ENCODE peak calls at places on chromosomes 11 and 22, in nine cellular contexts. Z is lower lobe of right lung, S is A549, W is keratinocyte, C is psoas muscle, B is testis, G is GM23338, X is kidney, Y is OCI-LY7. Q is an unnamed sample.

GRCh38 chr22:39242809-39243442 is 1.9 kb downstream of the PDGFB start:
- DNase-seq in Z (no peak), S (no peak), W (no peak), C (no peak), B (no peak), G (peak; percentile 84), X (no peak), Y (no peak), Q (peak; percentile 86)

GRCh38 chr11:66848671-66849500 is 5.6 kb downstream of the RCE1 start:
- DNase-seq in Z (no peak), S (no peak), W (no peak), C (no peak), B (no peak), G (no peak), X (peak; percentile 67), Y (no peak), Q (no peak)

GRCh38 chr11:80925291-80925690 is 1484.5 kb upstream of the TENM4 start:
- DNase-seq in Z (no peak), S (no peak), W (no peak), C (no peak), B (no peak), G (no peak), X (no peak), Y (no peak), Q (no peak)

GRCh38 chr11:118621071-118621815 is 13.8 kb downstream of the PHLDB1 start:
- DNase-seq in Z (peak; percentile 84), S (no peak), W (no peak), C (peak; percentile 89), B (peak; percentile 91), G (peak; percentile 95), X (peak; percentile 95), Y (no peak), Q (peak; percentile 96)

GRCh38 chr22:23113067-23113846 is 28.5 kb downstream of the RSPH14 start:
- DNase-seq in Z (no peak), S (no peak), W (no peak), C (no peak), B (no peak), G (no peak), X (no peak), Y (peak; percentile 84), Q (no peak)

GRCh38 chr22:44311855-44312170 is 938 bp downstream of the SHISAL1 start:
- DNase-seq in Z (no peak), S (no peak), W (peak; percentile 46), C (no peak), B (no peak), G (no peak), X (no peak), Y (no peak), Q (no peak)

GRCh38 chr22:49294656-49295464 is 532.8 kb downstream of the BRD1 start:
- DNase-seq in Z (no peak), S (no peak), W (no peak), C (no peak), B (peak; percentile 4), G (no peak), X (no peak), Y (no peak), Q (no peak)

GRCh38 chr22:46446799-46447198 is 90.6 kb downstream of the CELSR1 start:
- DNase-seq in Z (no peak), S (no peak), W (no peak), C (no peak), B (no peak), G (no peak), X (no peak), Y (no peak), Q (no peak)

GRCh38 chr11:60785136-60785535 is at the start of gene MS4A10:
- DNase-seq in Z (peak; percentile 22), S (no peak), W (no peak), C (no peak), B (no peak), G (no peak), X (peak; percentile 43), Y (no peak), Q (peak; percentile 14)

GRCh38 chr22:38732251-38732815 is 23.5 kb downstream of the SUN2 start:
- DNase-seq in Z (no peak), S (no peak), W (no peak), C (no peak), B (no peak), G (no peak), X (peak; percentile 69), Y (no peak), Q (no peak)

GRCh38 chr22:30868663-30869385 is 99.8 kb downstream of the MORC2 start:
- DNase-seq in Z (peak; percentile 24), S (no peak), W (no peak), C (no peak), B (no peak), G (no peak), X (peak; percentile 58), Y (no peak), Q (no peak)

GRCh38 chr22:36182871-36183270 is 18.7 kb downstream of the APOL4 start:
- DNase-seq in Z (no peak), S (no peak), W (no peak), C (no peak), B (no peak), G (no peak), X (no peak), Y (no peak), Q (no peak)

GRCh38 chr11:122711831-122712378 is 56.4 kb downstream of the UBASH3B start:
- DNase-seq in Z (no peak), S (no peak), W (no peak), C (no peak), B (no peak), G (no peak), X (no peak), Y (peak; percentile 45), Q (no peak)

GRCh38 chr11:118146554-118146953 is 6.1 kb downstream of the SCN4B start:
- DNase-seq in Z (no peak), S (no peak), W (no peak), C (no peak), B (no peak), G (no peak), X (no peak), Y (no peak), Q (no peak)

GRCh38 chr11:79259800-79260199 is 181.0 kb downstream of the TENM4 start:
- DNase-seq in Z (no peak), S (peak; percentile 15), W (no peak), C (no peak), B (no peak), G (no peak), X (no peak), Y (no peak), Q (no peak)

GRCh38 chr11:70210051-70210501 is 7.0 kb downstream of the FADD start:
- DNase-seq in Z (no peak), S (no peak), W (no peak), C (peak; percentile 36), B (no peak), G (no peak), X (no peak), Y (no peak), Q (no peak)

DNA sequence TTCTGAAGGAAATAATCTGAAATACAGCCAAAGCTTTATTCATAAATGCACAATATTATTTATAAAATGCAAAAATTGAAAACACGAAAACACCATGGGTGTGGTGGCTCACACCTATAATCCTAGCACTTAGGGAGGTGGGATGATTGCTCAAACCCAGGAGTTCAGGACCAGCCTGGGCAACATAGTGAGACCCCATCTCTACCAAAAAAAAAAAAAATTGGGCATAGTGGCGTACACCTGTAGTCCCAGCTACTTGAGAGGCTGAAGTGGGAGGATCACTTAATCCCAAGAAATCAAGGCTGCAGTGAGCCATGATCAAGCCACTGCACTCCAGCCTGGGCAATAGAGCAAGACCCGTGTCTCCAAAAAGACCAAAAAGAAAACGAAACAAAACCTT is 5.2 kb upstream of the RDX start:
- DNase-seq in Z (no peak), S (no peak), W (no peak), C (no peak), B (no peak), G (no peak), X (no peak), Y (no peak), Q (no peak)
- H3K4me1 ChIP-seq in Z (peaks cover 14% of the 10 kb centered on the region), S (peaks cover 51% of the 10 kb centered on the region), W (peaks cover 27% of the 10 kb centered on the region), C (peaks cover 12% of the 10 kb centered on the region), B (peaks cover 35% of the 10 kb centered on the region), G (peaks cover 10% of the 10 kb centered on the region), X (peaks cover 5% of the 10 kb centered on the region), Y (no peaks in the 10 kb centered on the region), Q (peaks cover 44% of the 10 kb centered on the region)

GRCh38 chr11:74749127-74749964 is 697 bp downstream of the RNF169 start:
- DNase-seq in Z (peak; percentile 79), S (peak; percentile 77), W (no peak), C (peak; percentile 52), B (peak; percentile 54), G (peak; percentile 72), X (peak; percentile 79), Y (peak; percentile 82), Q (peak; percentile 79)
- H3K4me3 ChIP-seq in Z (peak overlapping the region; percentile 69), S (peak overlapping the region; percentile 62), W (peak overlapping the region; percentile 76), C (peak overlapping the region; percentile 98), B (peak overlapping the region; percentile 93), G (peak overlapping the region; percentile 73), X (peak overlapping the region; percentile 78), Y (peak overlapping the region; percentile 75), Q (peak overlapping the region; percentile 88)

GRCh38 chr11:46669606-46670243 is 30.7 kb downstream of the ARHGAP1 start:
- DNase-seq in Z (no peak), S (peak; percentile 36), W (no peak), C (no peak), B (no peak), G (peak; percentile 50), X (no peak), Y (peak; percentile 31), Q (no peak)
- TF ChIP-seq CTCF in Z (peak; percentile 23), S (peak; percentile 23), W (peak; percentile 58), C (peak; percentile 43), B (no peak), G (peak; percentile 72), X (no peak), Y (peak; percentile 70), Q (peak; percentile 36)

GRCh38 chr11:102117472-102118113 is 7.3 kb downstream of the YAP1 start:
- DNase-seq in Z (no peak), S (no peak), W (no peak), C (no peak), B (no peak), G (no peak), X (no peak), Y (no peak), Q (no peak)

GRCh38 chr11:102120437-102120935 is 10.2 kb downstream of the YAP1 start:
- DNase-seq in Z (no peak), S (peak; percentile 24), W (no peak), C (no peak), B (no peak), G (peak; percentile 40), X (no peak), Y (no peak), Q (peak; percentile 62)

GRCh38 chr11:102116453-102117205 is 6.4 kb downstream of the YAP1 start:
- DNase-seq in Z (no peak), S (no peak), W (no peak), C (no peak), B (no peak), G (no peak), X (no peak), Y (no peak), Q (no peak)

GRCh38 chr11:102120006-102120405 is 9.8 kb downstream of the YAP1 start:
- DNase-seq in Z (no peak), S (peak; percentile 13), W (no peak), C (no peak), B (no peak), G (peak; percentile 21), X (no peak), Y (no peak), Q (peak; percentile 81)

DNA sequence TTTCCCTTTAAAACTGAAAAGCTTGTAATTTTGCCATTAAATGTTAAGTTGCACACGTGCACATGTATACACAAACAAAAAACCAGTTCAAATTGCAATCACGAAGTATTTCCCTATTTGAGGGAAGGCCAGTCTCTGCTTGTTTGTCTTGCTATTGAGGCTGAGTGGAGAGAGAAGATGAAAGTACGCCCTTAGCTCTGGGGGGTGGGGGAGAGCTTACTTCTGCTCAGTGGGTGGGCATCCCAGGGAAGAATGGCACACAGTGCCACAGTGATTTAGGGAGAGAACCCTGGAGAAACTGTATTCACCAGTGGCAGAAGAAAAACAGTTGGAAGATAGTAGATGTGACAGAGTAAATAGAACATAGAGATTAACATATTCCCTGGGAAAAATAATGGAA is 8.7 kb downstream of the YAP1 start:
- DNase-seq in Z (no peak), S (no peak), W (no peak), C (no peak), B (no peak), G (peak; percentile 46), X (no peak), Y (no peak), Q (no peak)
- H3K4me1 ChIP-seq in Z (peaks cover 66% of the 10 kb centered on the region), S (peaks cover 77% of the 10 kb centered on the region), W (peaks cover 56% of the 10 kb centered on the region), C (peaks cover 66% of the 10 kb centered on the region), B (peaks cover 37% of the 10 kb centered on the region), G (peaks cover 73% of the 10 kb centered on the region), X (peaks cover 6% of the 10 kb centered on the region), Y (no peaks in the 10 kb centered on the region), Q (peaks cover 74% of the 10 kb centered on the region)

Q was measured in Caco-2.